ENCODE peak calls at places on chromosomes 1 and 21, in ten cellular contexts. I is GM12865, N is cardiac fibroblast, W is SJSA1, E is pancreas, H is left ventricle myocardium inferior, B is HFF-Myc, P is AG09309, T is fibroblast of mammary gland, Q is cardiac muscle cell. M is an unnamed sample.
A peak's percentile ranks its signal among the peaks of the same experiment; 100 is the strongest.

GRCh38 chr1:183896466-183897026 is 91.6 kb downstream of the RGL1 start:
- DNase-seq in I (peak; percentile 46), Q (peak; percentile 84), B (peak; percentile 47), N (peak; percentile 66), T (peak; percentile 93), W (no peak), E (no peak), H (no peak), P (peak; percentile 73), M (peak; percentile 62)

GRCh38 chr1:235056937-235057336 is 71.7 kb downstream of the TOMM20 start:
- DNase-seq in N (no peak), P (no peak), I (no peak), T (peak; percentile 42), H (no peak), Q (no peak), E (no peak), W (no peak), B (no peak), M (no peak)

GRCh38 chr1:37901191-37901892 is 42.0 kb upstream of the MTF1 start:
- DNase-seq in Q (no peak), B (no peak), T (no peak), H (no peak), N (no peak), I (peak; percentile 86), P (no peak), W (no peak), E (no peak), M (no peak)

GRCh38 chr1:242239394-242239793 is 240.5 kb upstream of the MAP1LC3C start:
- DNase-seq in Q (no peak), T (no peak), E (no peak), W (no peak), N (no peak), I (no peak), B (no peak), H (no peak), P (no peak), M (no peak)

GRCh38 chr1:98157524-98158293 is 236.9 kb upstream of the DPYD start:
- DNase-seq in T (peak; percentile 65), N (peak; percentile 11), B (peak; percentile 25), E (no peak), P (peak; percentile 59), I (no peak), Q (peak; percentile 28), H (no peak), W (no peak), M (peak; percentile 25)

GRCh38 chr1:230332429-230333088 is 93.6 kb downstream of the PGBD5 start:
- DNase-seq in W (no peak), P (no peak), T (no peak), Q (no peak), I (no peak), N (no peak), H (no peak), B (no peak), E (no peak), M (no peak)

GRCh38 chr21:27572681-27573080 is 605.8 kb upstream of the ADAMTS5 start:
- DNase-seq in I (no peak), T (peak; percentile 90), Q (no peak), N (peak; percentile 34), B (no peak), E (no peak), P (peak; percentile 53), W (no peak), H (no peak), M (peak; percentile 66)

GRCh38 chr1:75310067-75310466 is 175.9 kb downstream of the LHX8 start:
- DNase-seq in W (no peak), I (no peak), H (no peak), P (no peak), T (no peak), N (no peak), Q (no peak), E (no peak), B (no peak), M (no peak)

GRCh38 chr21:34582506-34583150 is 32.3 kb downstream of the RCAN1 start:
- DNase-seq in N (peak; percentile 69), T (peak; percentile 60), W (no peak), E (no peak), P (no peak), I (peak; percentile 56), H (peak; percentile 40), Q (peak; percentile 74), B (no peak), M (no peak)

GRCh38 chr21:15754640-15755039 is 24.9 kb downstream of the USP25 start:
- DNase-seq in T (peak; percentile 67), P (no peak), N (peak; percentile 28), W (no peak), E (no peak), I (no peak), H (no peak), Q (peak; percentile 27), B (no peak), M (no peak)

GRCh38 chr1:22362626-22363402 is 88.8 kb upstream of the ZBTB40 start:
- DNase-seq in H (no peak), T (no peak), N (no peak), B (no peak), W (no peak), I (no peak), P (no peak), E (no peak), Q (no peak), M (no peak)

GRCh38 chr1:183773456-183773855 is 31.5 kb upstream of the RGL1 start:
- DNase-seq in H (no peak), T (no peak), N (no peak), B (no peak), E (no peak), Q (no peak), W (no peak), P (no peak), I (no peak), M (no peak)

DNA sequence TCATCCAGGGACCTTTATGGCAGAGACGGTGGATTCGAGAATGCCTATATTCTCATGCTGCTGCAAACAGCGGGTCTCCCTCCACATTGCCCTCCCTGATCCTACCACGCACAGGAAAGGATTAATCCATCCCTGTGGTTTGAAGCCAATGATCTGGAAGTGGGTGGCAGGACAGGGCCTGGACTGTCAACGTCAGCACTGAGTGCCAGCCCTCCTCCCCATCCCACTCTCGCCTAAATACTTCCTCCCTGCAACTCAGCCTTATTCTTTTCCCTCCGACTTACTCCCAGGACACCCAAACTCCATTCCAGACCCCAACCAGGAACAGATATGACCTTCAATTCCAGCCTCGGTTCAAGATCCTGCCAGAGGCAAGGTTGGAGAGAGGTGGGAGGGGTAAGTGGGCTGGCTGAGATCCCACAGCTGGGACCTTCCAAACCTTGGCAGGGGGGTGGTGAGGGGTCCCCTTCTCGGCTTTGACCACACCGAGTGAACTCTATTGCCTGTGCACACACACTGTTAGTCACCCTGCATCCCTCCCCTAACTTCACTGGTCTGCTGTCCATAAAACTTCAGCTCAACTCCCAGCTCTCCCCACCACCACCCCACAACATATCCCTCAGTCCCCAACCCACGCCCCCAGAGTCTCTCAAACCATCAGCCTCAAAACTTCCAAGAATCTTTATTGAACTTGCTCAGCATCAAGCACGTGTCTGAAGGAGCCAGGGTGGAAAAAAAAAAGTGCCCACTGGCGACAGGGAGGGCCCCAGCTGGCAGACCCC is 2.4 kb upstream of the S100A5 start:
- DNase-seq in P (no peak), E (no peak), W (no peak), Q (no peak), T (peak; percentile 54), H (no peak), I (no peak), B (no peak), N (no peak), M (no peak)
- H3K4me3 ChIP-seq in P (no peak overlapping the region), E (no peak overlapping the region), W (no peak overlapping the region), Q (no peak overlapping the region), T (peak overlapping the region; percentile 73), H (peak overlapping the region; percentile 66), I (no peak overlapping the region), B (peak overlapping the region; percentile 75), N (no peak overlapping the region), M (no peak overlapping the region)

DNA sequence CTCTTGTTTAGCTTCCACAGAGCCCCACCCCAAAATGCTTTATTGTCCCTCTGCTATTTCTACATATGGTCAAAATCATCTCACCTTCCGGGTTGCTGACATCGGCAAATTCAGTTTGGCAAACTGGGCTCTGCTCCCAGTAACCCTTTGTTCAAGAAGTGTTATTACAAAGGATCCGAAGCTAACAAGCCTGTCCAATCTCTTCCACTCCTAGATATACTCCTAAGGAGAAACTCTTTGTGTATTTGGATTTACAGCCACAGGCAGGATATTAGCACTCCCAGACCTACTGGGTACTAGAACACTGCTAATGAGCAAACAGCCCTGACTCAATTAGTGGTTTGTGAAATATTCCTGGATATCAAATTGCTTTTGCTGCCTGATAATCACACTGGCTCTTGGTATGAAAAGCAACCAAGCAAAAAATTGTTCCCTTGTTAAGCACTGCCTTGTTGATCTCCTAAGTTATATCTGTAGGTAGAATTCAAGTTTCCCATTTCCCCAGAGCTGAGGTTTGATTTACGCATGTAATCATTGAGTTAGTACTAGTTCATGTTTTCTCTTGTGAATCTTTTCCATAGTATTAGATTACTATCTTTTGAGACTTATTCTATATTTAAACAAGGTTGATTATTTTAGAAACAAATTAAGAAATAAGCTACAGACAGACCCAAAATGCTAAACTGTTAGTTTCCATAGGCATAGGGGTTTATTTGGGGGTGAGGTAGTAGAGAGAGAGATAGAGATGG is 3.8 kb downstream of the JUN start:
- DNase-seq in B (no peak), W (peak; percentile 57), P (no peak), H (peak; percentile 15), E (no peak), Q (peak; percentile 80), N (peak; percentile 85), I (no peak), T (peak; percentile 81), M (no peak)
- H3K4me3 ChIP-seq in B (peak overlapping the region; percentile 68), W (no peak overlapping the region), P (peak overlapping the region; percentile 95), H (peak overlapping the region; percentile 94), E (peak overlapping the region; percentile 78), Q (no peak overlapping the region), N (no peak overlapping the region), I (no peak overlapping the region), T (peak overlapping the region; percentile 96), M (peak overlapping the region; percentile 91)

GRCh38 chr21:43752758-43753438 is 23.2 kb downstream of the CSTB start:
- DNase-seq in W (no peak), P (no peak), T (no peak), E (no peak), B (no peak), Q (no peak), I (no peak), H (no peak), N (no peak), M (no peak)
- H3K4me3 ChIP-seq in W (no peak overlapping the region), P (no peak overlapping the region), T (no peak overlapping the region), E (no peak overlapping the region), B (no peak overlapping the region), Q (no peak overlapping the region), I (no peak overlapping the region), H (no peak overlapping the region), N (no peak overlapping the region), M (no peak overlapping the region)

DNA sequence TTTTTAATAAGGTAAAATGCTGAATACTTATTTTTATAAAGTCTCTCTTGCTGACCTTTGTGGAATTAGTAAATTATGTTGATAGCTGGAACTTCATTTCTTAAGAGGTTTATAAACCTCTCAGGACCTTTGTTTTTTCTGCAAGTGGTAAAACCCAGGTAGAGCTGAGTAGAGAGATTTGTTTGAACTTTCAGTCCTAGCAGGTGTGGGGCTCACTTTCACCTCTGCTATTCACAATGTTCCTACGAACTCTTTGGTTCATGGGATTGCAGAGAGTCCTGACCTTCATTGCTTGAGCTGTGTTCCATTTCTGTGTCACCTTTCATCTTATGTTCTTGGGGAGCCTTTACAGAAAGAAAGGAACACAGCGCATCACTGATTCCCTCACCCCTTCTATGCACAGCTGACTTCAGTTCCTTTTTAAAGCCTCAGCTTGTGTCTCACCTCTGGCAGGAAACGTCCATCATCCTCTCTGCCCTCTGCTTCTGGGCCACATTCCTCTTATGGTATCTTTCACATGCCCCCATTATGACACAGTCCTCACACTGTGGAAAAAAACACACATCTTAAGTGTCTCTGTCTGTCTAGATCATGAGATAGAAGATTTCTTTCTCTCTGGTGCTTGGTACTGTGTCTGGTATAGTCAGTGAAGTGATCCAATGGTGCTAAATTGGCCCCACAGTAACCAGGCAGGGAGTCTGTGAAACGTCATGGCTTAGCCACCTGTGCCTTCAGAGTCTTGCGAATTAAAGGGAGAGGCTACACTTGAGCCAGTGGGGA is 262.5 kb upstream of the B3GALT2 start:
- DNase-seq in T (no peak), W (no peak), I (peak; percentile 77), Q (no peak), E (no peak), N (no peak), H (no peak), B (no peak), P (no peak), M (no peak)
- H3K4me3 ChIP-seq in T (no peak overlapping the region), W (no peak overlapping the region), I (no peak overlapping the region), Q (no peak overlapping the region), E (no peak overlapping the region), N (no peak overlapping the region), H (no peak overlapping the region), B (no peak overlapping the region), P (no peak overlapping the region), M (no peak overlapping the region)